ENCODE peak calls at places on chromosomes 1 and 21, in eight cellular contexts. B is HEK293T; X is activated CD4-positive, alpha-beta T cell treated with anti-CD3 and anti-CD28 coated beads, Interleukin-2, amount 10 ng/mL, durations not matched to agents 24 days and 14 days; N is NCI-H1105; Y is fibroblast of lung; P is mammary epithelial cell; C is left lobe of liver; R is LoVo. D is an unnamed sample.

GRCh38 chr21:34913786-34914185 is 135.3 kb downstream of the RUNX1 start:
- DNase-seq in C (no peak), P (no peak), R (no peak), X (no peak), N (no peak), Y (peak), B (no peak), D (no peak)

GRCh38 chr1:180837025-180837424 is 75.7 kb upstream of the KIAA1614 start:
- DNase-seq in B (no peak), P (no peak), Y (no peak), C (no peak), N (no peak), X (peak), R (no peak), D (no peak)

GRCh38 chr1:22562584-22563551 is at the start of gene EPHA8:
- DNase-seq in C (no peak), R (no peak), N (peak), X (no peak), P (no peak), Y (no peak), B (peak), D (no peak)

GRCh38 chr1:220326578-220326977 is 54.3 kb upstream of the RAB3GAP2 start:
- DNase-seq in N (no peak), R (no peak), X (no peak), Y (no peak), B (no peak), P (peak), C (no peak), D (peak)

GRCh38 chr1:27970401-27970800 is 10.6 kb downstream of the XKR8 start:
- DNase-seq in C (peak), Y (peak), N (no peak), X (no peak), P (no peak), R (no peak), B (no peak), D (no peak)

GRCh38 chr1:110606784-110607662 is 865 bp upstream of the KCNA2 start:
- DNase-seq in Y (no peak), P (no peak), N (peak), B (peak), X (peak), C (no peak), R (no peak), D (no peak)

GRCh38 chr1:30532621-30533020 is 190.8 kb downstream of the MATN1 start:
- DNase-seq in C (peak), Y (no peak), P (no peak), R (no peak), N (no peak), X (no peak), B (no peak), D (no peak)

GRCh38 chr21:38448619-38449186 is 49.6 kb downstream of the ERG start:
- DNase-seq in Y (no peak), R (no peak), P (no peak), N (no peak), B (no peak), X (no peak), C (no peak), D (peak)

GRCh38 chr1:228410015-228410414 is 3.4 kb upstream of the TRIM11 start:
- DNase-seq in X (no peak), P (no peak), Y (peak), N (no peak), B (no peak), R (no peak), C (no peak), D (peak)

D was measured in epithelial cell of esophagus.